ENCODE peak calls at places on chromosomes 12 and 14, in six cellular contexts. T is GM13977, H is H9, O is left ventricle myocardium inferior, D is gastrocnemius medialis, P is foreskin fibroblast. A is an unnamed sample.

GRCh38 chr12:78864483-78865296 is at the start of gene SYT1:
- DNase-seq in H (peak), D (no peak), T (no peak), O (peak), P (peak), A (no peak)

GRCh38 chr12:19885092-19885813 is 446.0 kb downstream of the AEBP2 start:
- DNase-seq in O (no peak), T (no peak), D (no peak), P (no peak), H (no peak), A (no peak)

GRCh38 chr14:74038015-74038859 is 19.1 kb downstream of the BBOF1 start:
- DNase-seq in O (no peak), D (no peak), H (no peak), T (peak), P (no peak), A (peak)

GRCh38 chr12:89497467-89497866 is 27.1 kb downstream of the GALNT4 start:
- DNase-seq in D (no peak), P (no peak), O (no peak), T (no peak), H (no peak), A (no peak)

GRCh38 chr12:13223176-13223806 is 26.8 kb downstream of the EMP1 start:
- DNase-seq in T (no peak), P (peak), H (no peak), O (no peak), D (no peak), A (no peak)

GRCh38 chr14:95993768-95994592 is 45.2 kb upstream of the C14orf132 start:
- DNase-seq in P (peak), D (no peak), T (peak), H (peak), O (no peak), A (peak)

GRCh38 chr12:125944446-125944845 is 879.2 kb downstream of the AACS start:
- DNase-seq in P (no peak), O (no peak), T (no peak), H (no peak), D (no peak), A (no peak)

GRCh38 chr14:98937021-98937420 is 335.0 kb downstream of the BCL11B start:
- DNase-seq in O (no peak), P (no peak), H (no peak), D (no peak), T (no peak), A (no peak)

GRCh38 chr12:57722716-57723629 is 15.6 kb downstream of the AGAP2 start:
- DNase-seq in T (peak), D (no peak), O (no peak), H (no peak), P (no peak), A (peak)

GRCh38 chr14:35339761-35340406 is 47.7 kb downstream of the PSMA6 start:
- DNase-seq in P (no peak), O (no peak), D (no peak), H (no peak), T (peak), A (peak)

GRCh38 chr14:77273796-77274195 is 2.8 kb upstream of the NGB start:
- DNase-seq in H (no peak), T (no peak), D (no peak), P (no peak), O (no peak), A (no peak)

GRCh38 chr14:70640938-70641547 is 673 bp upstream of the TTC9 start:
- DNase-seq in H (peak), P (peak), T (peak), D (peak), O (no peak), A (peak)

GRCh38 chr12:24719293-24719721 is 229.6 kb downstream of the BCAT1 start:
- DNase-seq in H (no peak), D (no peak), T (peak), O (no peak), P (peak), A (peak)

GRCh38 chr12:125193798-125194562 is 128.7 kb downstream of the AACS start:
- DNase-seq in H (peak), D (no peak), T (no peak), O (no peak), P (peak), A (no peak)

DNA sequence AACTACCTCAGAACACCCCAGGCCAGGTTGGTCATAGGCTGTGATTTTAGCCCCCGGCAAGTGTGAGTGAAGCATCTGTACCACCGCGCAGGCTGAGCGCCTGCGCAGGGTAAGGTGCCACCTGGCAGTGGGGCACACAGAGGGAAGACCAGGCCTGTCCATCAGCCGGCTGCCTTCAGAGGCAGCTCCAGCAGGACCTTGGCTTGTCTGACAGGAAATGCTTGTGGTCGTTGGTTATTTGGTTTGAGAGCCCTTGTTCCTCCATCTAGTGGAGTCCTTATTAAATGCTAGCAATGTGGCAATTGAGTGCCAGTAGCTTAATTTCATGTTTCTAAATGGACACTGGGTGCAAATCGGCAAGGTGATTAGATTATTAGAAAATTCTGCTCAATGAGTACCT is 27.5 kb downstream of the SLC25A29 start:
- DNase-seq in O (no peak), P (peak), H (no peak), D (no peak), T (peak), A (peak)
- TF ChIP-seq CTCF in O (no peak), P (peak), H (no peak), D (no peak), T (peak), A (no peak)

GRCh38 chr12:68067762-68068376 is 78.6 kb downstream of the IFNG-AS1 start:
- DNase-seq in P (no peak), D (no peak), H (no peak), T (no peak), O (no peak), A (no peak)
- TF ChIP-seq CTCF in P (peak), D (no peak), H (peak), T (peak), O (no peak), A (no peak)

GRCh38 chr12:48977290-48978281 is 536 bp upstream of the WNT1 start:
- DNase-seq in T (peak), P (no peak), O (no peak), D (no peak), H (peak), A (peak)

GRCh38 chr12:48979602-48980388 is 1.7 kb downstream of the WNT1 start:
- DNase-seq in P (no peak), O (no peak), D (no peak), H (peak), T (peak), A (peak)

GRCh38 chr12:48978741-48979601 is 849 bp downstream of the WNT1 start:
- DNase-seq in T (no peak), H (no peak), P (no peak), O (no peak), D (no peak), A (peak)

GRCh38 chr12:48980389-48980952 is 2.3 kb downstream of the WNT1 start:
- DNase-seq in O (no peak), D (no peak), T (peak), P (no peak), H (peak), A (peak)

GRCh38 chr12:48978291-48978740 is at the start of gene WNT1:
- DNase-seq in D (no peak), P (no peak), O (no peak), H (no peak), T (no peak), A (no peak)
- TF ChIP-seq CTCF in D (no peak), P (no peak), O (peak), H (peak), T (no peak), A (no peak)

DNA sequence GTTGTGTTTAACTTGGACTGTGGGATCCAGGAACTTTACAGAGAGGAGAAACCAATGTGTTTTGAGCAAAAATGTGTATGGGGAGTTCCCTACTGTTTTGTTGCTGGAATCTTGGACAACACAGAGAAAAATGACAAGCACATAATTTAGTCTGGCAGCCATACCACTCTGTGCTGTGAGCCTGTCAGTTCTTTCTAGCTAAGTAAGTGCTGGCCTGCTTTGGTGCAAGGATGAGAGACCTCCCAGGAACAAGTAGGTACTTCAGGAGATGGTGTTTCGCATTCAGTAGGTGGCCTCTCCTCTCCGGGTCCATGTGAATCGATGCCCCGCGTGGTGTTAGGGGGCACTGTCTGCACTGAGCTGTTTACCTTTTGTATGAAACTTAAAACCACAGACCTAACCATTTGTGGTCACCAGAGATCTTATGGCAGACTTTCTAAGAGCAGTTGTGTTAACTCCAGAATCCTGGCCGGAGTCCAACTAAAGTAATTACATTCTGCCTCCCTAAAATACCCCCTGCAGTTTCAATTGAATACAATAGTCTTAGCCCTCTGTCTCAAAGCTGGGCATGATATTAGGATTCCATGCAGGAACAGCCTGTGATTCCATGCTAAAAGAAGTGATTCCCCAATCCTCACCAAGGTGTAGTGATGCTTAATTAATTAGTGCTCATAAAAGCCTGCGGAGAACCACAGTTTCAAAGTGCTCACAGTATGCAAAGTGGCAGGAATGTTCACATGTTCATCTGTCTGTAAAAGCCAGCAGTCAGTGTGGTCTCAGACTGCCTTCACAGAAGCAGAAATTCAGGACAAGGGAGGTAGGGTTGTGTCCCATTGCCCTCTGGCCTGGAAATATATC is 64.2 kb downstream of the LLPH start:
- DNase-seq in H (no peak), T (no peak), P (peak), D (no peak), O (no peak), A (no peak)
- TF ChIP-seq CTCF in H (no peak), T (peak), P (no peak), D (no peak), O (no peak), A (no peak)

DNA sequence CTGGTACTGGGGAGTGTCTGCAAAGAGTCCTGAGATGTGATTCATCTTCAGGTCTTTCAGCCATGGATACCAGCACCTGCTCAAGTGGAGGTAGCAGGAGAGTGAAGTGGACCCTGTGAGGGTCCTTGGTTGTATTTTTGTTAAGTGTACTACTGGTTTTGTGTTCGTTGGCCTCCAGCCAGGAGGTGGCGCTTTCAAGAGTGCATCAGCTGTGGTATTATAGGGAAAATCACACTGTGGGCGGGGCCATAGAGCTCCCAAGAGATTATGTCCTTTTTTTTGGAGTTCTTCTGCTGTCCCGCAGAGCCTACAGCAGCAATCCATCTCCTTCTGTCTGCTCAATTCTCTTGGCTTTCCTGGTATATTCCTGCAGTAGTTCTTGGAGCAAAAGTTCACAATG is 66.8 kb downstream of the SPATA7 start:
- DNase-seq in O (no peak), P (no peak), H (no peak), D (no peak), T (no peak), A (no peak)
- TF ChIP-seq CTCF in O (no peak), P (no peak), H (peak), D (no peak), T (no peak), A (no peak)

DNA sequence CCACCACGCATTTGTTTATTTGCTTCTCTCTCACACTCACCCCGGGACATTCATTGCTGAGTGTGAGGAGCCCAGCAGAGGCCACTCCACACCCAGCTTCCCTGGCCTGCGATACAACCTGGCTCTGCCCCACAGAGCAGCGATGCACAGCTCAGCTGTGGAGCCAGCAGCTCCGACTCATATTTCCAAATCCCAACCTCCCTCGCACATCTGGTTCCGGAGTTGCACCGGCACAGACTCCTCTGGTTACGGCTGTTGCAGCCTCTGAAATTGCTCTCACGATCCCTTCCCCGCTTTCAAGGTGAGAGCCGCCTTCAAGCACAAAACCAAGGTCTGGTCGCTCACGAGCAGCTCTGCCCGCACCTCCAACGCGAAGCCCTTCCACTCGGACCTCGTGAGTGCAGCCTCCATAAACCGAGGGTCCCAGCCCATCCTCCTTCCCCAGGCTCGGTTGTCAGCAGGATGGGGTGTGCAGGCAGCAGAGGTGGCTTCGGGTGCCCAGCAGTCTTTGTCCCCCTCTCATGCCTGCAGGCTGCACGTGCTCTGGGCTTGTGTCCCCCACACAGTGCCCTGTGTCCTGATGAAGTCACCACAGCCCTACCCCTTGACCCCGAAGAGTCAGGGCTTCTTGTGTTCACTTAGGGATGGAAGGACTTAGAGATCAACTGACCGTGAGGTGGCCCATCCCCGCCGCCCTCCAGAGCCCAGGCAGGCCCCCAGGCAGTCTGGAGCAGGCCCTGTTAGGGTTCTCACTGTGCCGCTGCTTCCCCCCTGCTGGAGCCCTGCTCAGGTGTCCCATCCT is 184.3 kb downstream of the ADGRD1 start:
- DNase-seq in D (no peak), H (peak), P (peak), O (no peak), T (no peak), A (no peak)
- TF ChIP-seq CTCF in D (no peak), H (no peak), P (no peak), O (peak), T (no peak), A (no peak)

GRCh38 chr14:78959674-78960264 is 789.6 kb downstream of the NRXN3 start:
- DNase-seq in T (peak), D (peak), H (peak), P (peak), O (peak), A (peak)
- TF ChIP-seq CTCF in T (peak), D (peak), H (peak), P (peak), O (peak), A (peak)

GRCh38 chr14:37924622-37925021 is 283.1 kb upstream of the SSTR1 start:
- DNase-seq in H (no peak), O (no peak), T (no peak), P (no peak), D (no peak), A (no peak)
- TF ChIP-seq CTCF in H (peak), O (no peak), T (no peak), P (no peak), D (no peak), A (no peak)

GRCh38 chr12:123533672-123534643 is at the start of gene RILPL1:
- DNase-seq in D (no peak), T (peak), P (peak), O (peak), H (peak), A (peak)
- TF ChIP-seq CTCF in D (peak), T (peak), P (peak), O (peak), H (peak), A (peak)

GRCh38 chr12:127964717-127965116 is 302.3 kb upstream of the TMEM132C start:
- DNase-seq in O (no peak), H (no peak), P (no peak), T (no peak), D (no peak), A (no peak)
- TF ChIP-seq CTCF in O (peak), H (peak), P (peak), T (no peak), D (no peak), A (no peak)

A was measured in GM20000.